ENCODE peak calls at places on chromosome 10, in six cellular contexts. W, F, P, R, J and Z are unnamed samples.
A peak's percentile ranks its signal among the peaks of the same experiment; 100 is the strongest.

GRCh38 chr10:113735913-113736312 is 15.6 kb upstream of the PLEKHS1 start:
- DNase-seq in P (no peak), J (no peak), W (peak; percentile 53), R (no peak), F (no peak), Z (no peak)

GRCh38 chr10:23063387-23064287 is 31.7 kb upstream of the MSRB2 start:
- DNase-seq in R (no peak), F (no peak), P (no peak), J (no peak), W (no peak), Z (no peak)

GRCh38 chr10:100183482-100183881 is 2.3 kb downstream of the ERLIN1 start:
- DNase-seq in F (no peak), J (peak; percentile 72), R (no peak), P (no peak), W (no peak), Z (no peak)

GRCh38 chr10:31129261-31129660 is 97.6 kb upstream of the ZNF438 start:
- DNase-seq in P (peak; percentile 52), F (no peak), W (no peak), J (peak; percentile 57), R (peak; percentile 60), Z (no peak)

GRCh38 chr10:124656113-124656490 is 88.1 kb downstream of the FAM53B start:
- DNase-seq in J (no peak), R (no peak), W (no peak), P (no peak), F (no peak), Z (no peak)

GRCh38 chr10:21523007-21523406 is 2.5 kb downstream of the SKIDA1 start:
- DNase-seq in J (no peak), W (no peak), F (no peak), P (no peak), R (no peak), Z (no peak)

GRCh38 chr10:33113111-33113856 is 155.3 kb upstream of the ITGB1 start:
- DNase-seq in P (no peak), F (no peak), W (no peak), J (no peak), R (peak; percentile 59), Z (no peak)

GRCh38 chr10:32182476-32182875 is 126.3 kb upstream of the KIF5B start:
- DNase-seq in P (no peak), R (no peak), F (no peak), J (no peak), W (no peak), Z (no peak)

GRCh38 chr10:132355754-132356153 is 23.8 kb downstream of the LRRC27 start:
- DNase-seq in J (no peak), F (no peak), W (no peak), R (no peak), P (no peak), Z (no peak)

GRCh38 chr10:110527731-110528171 is 30.0 kb downstream of the DUSP5 start:
- DNase-seq in J (no peak), P (no peak), R (no peak), W (no peak), F (no peak), Z (no peak)

GRCh38 chr10:66167816-66168215 is 758.0 kb upstream of the LRRTM3 start:
- DNase-seq in W (no peak), F (no peak), P (no peak), R (no peak), J (no peak), Z (no peak)

GRCh38 chr10:73827346-73828089 is 16.1 kb upstream of the NDST2 start:
- DNase-seq in R (no peak), J (no peak), F (no peak), P (no peak), W (peak; percentile 19), Z (no peak)

GRCh38 chr10:119602241-119603095 is 5.7 kb upstream of the TIAL1 start:
- DNase-seq in F (no peak), W (peak; percentile 79), P (no peak), J (no peak), R (no peak), Z (no peak)

GRCh38 chr10:104897679-104898078 is 256.6 kb downstream of the SORCS3 start:
- DNase-seq in W (no peak), P (no peak), R (no peak), J (no peak), F (no peak), Z (no peak)

GRCh38 chr10:128537888-128538287 is 411.7 kb upstream of the MKI67 start:
- DNase-seq in J (peak; percentile 14), R (no peak), F (no peak), W (no peak), P (no peak), Z (no peak)

GRCh38 chr10:58140706-58141347 is 126.9 kb downstream of the IPMK start:
- DNase-seq in R (no peak), P (no peak), F (no peak), J (no peak), W (no peak), Z (no peak)

GRCh38 chr10:6171891-6172354 is 30.8 kb upstream of the PFKFB3 start:
- DNase-seq in P (no peak), W (no peak), R (peak; percentile 63), F (peak; percentile 38), J (no peak), Z (no peak)

GRCh38 chr10:31604141-31604540 is 285.1 kb downstream of the ZEB1 start:
- DNase-seq in F (no peak), R (peak; percentile 45), W (no peak), J (peak; percentile 72), P (no peak), Z (no peak)

GRCh38 chr10:30505543-30506298 is 71.7 kb downstream of the MAP3K8 start:
- DNase-seq in P (no peak), F (no peak), R (no peak), J (no peak), W (peak; percentile 82), Z (no peak)

GRCh38 chr10:103855424-103855823 is at the start of gene SH3PXD2A:
- DNase-seq in R (no peak), F (no peak), P (no peak), J (peak; percentile 44), W (no peak), Z (no peak)

GRCh38 chr10:43138757-43139241 is 554 bp downstream of the CSGALNACT2 start:
- DNase-seq in P (peak; percentile 14), F (no peak), R (no peak), J (peak; percentile 26), W (peak; percentile 81), Z (peak; percentile 38)

GRCh38 chr10:1467450-1467849 is 269.9 kb downstream of the ADARB2 start:
- DNase-seq in F (no peak), J (no peak), W (no peak), R (no peak), P (no peak), Z (no peak)

GRCh38 chr10:83987216-83987615 is 152.1 kb upstream of the GHITM start:
- DNase-seq in J (no peak), P (no peak), W (no peak), F (no peak), R (no peak), Z (no peak)

GRCh38 chr10:102109166-102110116 is 10.7 kb downstream of the LDB1 start:
- DNase-seq in J (no peak), R (no peak), W (no peak), P (no peak), F (no peak), Z (no peak)

GRCh38 chr10:76150139-76150885 is 718.9 kb downstream of the LRMDA start:
- DNase-seq in P (no peak), F (peak; percentile 30), J (no peak), W (no peak), R (no peak), Z (no peak)

GRCh38 chr10:48317321-48317990 is 11.0 kb downstream of the MAPK8 start:
- DNase-seq in R (no peak), F (no peak), J (no peak), P (no peak), W (no peak), Z (no peak)

GRCh38 chr10:47038881-47039557 is 127.8 kb downstream of the PTPN20 start:
- DNase-seq in F (no peak), P (no peak), R (no peak), W (no peak), J (no peak), Z (no peak)

GRCh38 chr10:82572686-82573226 is 697.8 kb downstream of the NRG3 start:
- DNase-seq in J (peak; percentile 60), P (no peak), R (no peak), F (no peak), W (no peak), Z (no peak)